ENCODE peak calls at places on chromosomes 5 and 9, in seven cellular contexts. B is mucosa of descending colon, V is AG10803, E is uterus, O is heart right ventricle, R is psoas muscle, N is stomach. T is an unnamed sample.

GRCh38 chr9:78601957-78602565 is 305.1 kb downstream of the PSAT1 start:
- DNase-seq in N (no peak), O (no peak), B (peak), R (no peak), E (no peak), V (peak), T (peak)

GRCh38 chr5:109853362-109853761 is 163.6 kb downstream of the MAN2A1 start:
- DNase-seq in N (no peak), E (no peak), B (no peak), V (peak), O (no peak), R (no peak), T (no peak)

GRCh38 chr9:77678136-77678535 is 30.0 kb upstream of the GNA14 start:
- DNase-seq in O (no peak), N (no peak), B (no peak), V (peak), E (peak), R (no peak), T (no peak)

GRCh38 chr9:70044450-70045307 is 1.0 kb downstream of the MAMDC2 start:
- DNase-seq in E (peak), R (peak), O (peak), V (peak), B (peak), N (peak), T (peak)

GRCh38 chr5:139078345-139078744 is 119.8 kb downstream of the SIL1 start:
- DNase-seq in O (no peak), V (no peak), N (no peak), E (no peak), B (no peak), R (no peak), T (no peak)

GRCh38 chr5:157157492-157157891 is 8.6 kb downstream of the GARIN3 start:
- DNase-seq in O (no peak), B (no peak), E (no peak), R (no peak), V (no peak), N (no peak), T (no peak)

GRCh38 chr9:92444841-92445240 is 20.6 kb upstream of the OMD start:
- DNase-seq in V (no peak), O (no peak), E (no peak), R (no peak), N (no peak), B (no peak), T (no peak)

GRCh38 chr5:66307647-66308257 is 163.7 kb downstream of the SREK1 start:
- DNase-seq in N (no peak), E (no peak), R (no peak), B (peak), V (peak), O (no peak), T (peak)

GRCh38 chr9:79390077-79390673 is 181.6 kb upstream of the TLE4 start:
- DNase-seq in E (no peak), V (peak), N (no peak), O (no peak), B (no peak), R (no peak), T (peak)

GRCh38 chr9:133239533-133240090 is 30.6 kb upstream of the OBP2B start:
- DNase-seq in N (peak), E (no peak), R (no peak), O (no peak), B (no peak), V (no peak), T (no peak)

GRCh38 chr5:133292300-133292699 is 240.5 kb downstream of the HSPA4 start:
- DNase-seq in O (no peak), B (no peak), R (no peak), N (no peak), V (no peak), E (no peak), T (peak)

GRCh38 chr9:87405677-87406544 is 91.8 kb upstream of the DAPK1 start:
- DNase-seq in B (no peak), E (peak), R (peak), O (no peak), N (no peak), V (peak), T (peak)

GRCh38 chr9:77848897-77849296 is 182.7 kb downstream of the GNAQ start:
- DNase-seq in E (peak), R (peak), V (peak), O (peak), B (peak), N (no peak), T (peak)

GRCh38 chr9:106143781-106144180 is 449.4 kb downstream of the TMEM38B start:
- DNase-seq in B (no peak), O (no peak), N (no peak), E (no peak), R (no peak), V (no peak), T (no peak)

GRCh38 chr5:18305288-18305899 is 671.1 kb downstream of the TAF11L14 start:
- DNase-seq in N (no peak), V (peak), R (no peak), O (no peak), B (peak), E (no peak), T (peak)

GRCh38 chr5:114305402-114306207 is 56.3 kb upstream of the KCNN2 start:
- DNase-seq in O (no peak), B (no peak), R (no peak), N (no peak), E (no peak), V (peak), T (peak)

GRCh38 chr9:134871941-134872340 is 8.7 kb upstream of the FCN2 start:
- DNase-seq in E (no peak), B (no peak), O (no peak), V (no peak), N (no peak), R (no peak), T (no peak)

GRCh38 chr9:117258201-117258866 is 156.5 kb downstream of the ASTN2 start:
- DNase-seq in E (no peak), B (no peak), R (no peak), N (no peak), V (no peak), O (no peak), T (no peak)

GRCh38 chr9:21392270-21392669 is 7.1 kb upstream of the IFNA2 start:
- DNase-seq in O (no peak), E (no peak), B (no peak), N (no peak), V (no peak), R (no peak), T (peak)

GRCh38 chr9:131126059-131126426 is 657 bp downstream of the NUP214 start:
- DNase-seq in R (no peak), N (no peak), E (no peak), B (no peak), V (no peak), O (no peak), T (no peak)

GRCh38 chr5:99019812-99020697 is 91.2 kb upstream of the CHD1 start:
- DNase-seq in B (peak), E (no peak), N (no peak), V (peak), R (no peak), O (no peak), T (peak)

GRCh38 chr5:16546712-16547111 is 70.1 kb downstream of the RETREG1 start:
- DNase-seq in B (no peak), O (no peak), E (no peak), R (no peak), N (no peak), V (no peak), T (no peak)

GRCh38 chr9:928363-929042 is 48.0 kb upstream of the DMRT3 start:
- DNase-seq in E (no peak), V (no peak), R (no peak), N (no peak), O (no peak), B (peak), T (peak)

GRCh38 chr5:112529525-112529924 is 110.4 kb upstream of the EPB41L4A start:
- DNase-seq in R (no peak), B (no peak), V (no peak), O (no peak), N (no peak), E (no peak), T (peak)

GRCh38 chr5:68450245-68450852 is 234.8 kb downstream of the PIK3R1 start:
- DNase-seq in N (no peak), O (no peak), R (no peak), B (no peak), V (no peak), E (no peak), T (peak)

GRCh38 chr5:137561572-137561971 is 62.4 kb upstream of the SPOCK1 start:
- DNase-seq in N (no peak), O (no peak), V (no peak), B (no peak), R (no peak), E (no peak), T (peak)

GRCh38 chr5:178104492-178104891 is 8.8 kb upstream of the N4BP3 start:
- DNase-seq in B (peak), E (no peak), R (no peak), O (no peak), N (peak), V (no peak), T (no peak)

GRCh38 chr9:127574089-127574921 is 37.8 kb upstream of the STXBP1 start:
- DNase-seq in V (peak), N (peak), B (peak), O (no peak), E (no peak), R (no peak), T (peak)
- TF ChIP-seq CTCF in V (peak), N (no peak), B (no peak), O (no peak), E (no peak), R (no peak), T (no peak)

GRCh38 chr5:10564838-10565784 is 1.2 kb downstream of the ANKRD33B start:
- DNase-seq in V (no peak), O (peak), R (no peak), E (no peak), B (no peak), N (no peak), T (no peak)

GRCh38 chr5:10559883-10560282 is 4.0 kb upstream of the ANKRD33B start:
- DNase-seq in V (no peak), N (no peak), R (no peak), B (no peak), O (no peak), E (no peak), T (no peak)

GRCh38 chr5:10563940-10564837 is at the start of gene ANKRD33B:
- DNase-seq in O (peak), N (peak), E (peak), B (peak), R (peak), V (peak), T (peak)

GRCh38 chr5:10563132-10563939 is 534 bp upstream of the ANKRD33B start:
- DNase-seq in V (no peak), R (peak), N (no peak), O (peak), B (no peak), E (peak), T (peak)

DNA sequence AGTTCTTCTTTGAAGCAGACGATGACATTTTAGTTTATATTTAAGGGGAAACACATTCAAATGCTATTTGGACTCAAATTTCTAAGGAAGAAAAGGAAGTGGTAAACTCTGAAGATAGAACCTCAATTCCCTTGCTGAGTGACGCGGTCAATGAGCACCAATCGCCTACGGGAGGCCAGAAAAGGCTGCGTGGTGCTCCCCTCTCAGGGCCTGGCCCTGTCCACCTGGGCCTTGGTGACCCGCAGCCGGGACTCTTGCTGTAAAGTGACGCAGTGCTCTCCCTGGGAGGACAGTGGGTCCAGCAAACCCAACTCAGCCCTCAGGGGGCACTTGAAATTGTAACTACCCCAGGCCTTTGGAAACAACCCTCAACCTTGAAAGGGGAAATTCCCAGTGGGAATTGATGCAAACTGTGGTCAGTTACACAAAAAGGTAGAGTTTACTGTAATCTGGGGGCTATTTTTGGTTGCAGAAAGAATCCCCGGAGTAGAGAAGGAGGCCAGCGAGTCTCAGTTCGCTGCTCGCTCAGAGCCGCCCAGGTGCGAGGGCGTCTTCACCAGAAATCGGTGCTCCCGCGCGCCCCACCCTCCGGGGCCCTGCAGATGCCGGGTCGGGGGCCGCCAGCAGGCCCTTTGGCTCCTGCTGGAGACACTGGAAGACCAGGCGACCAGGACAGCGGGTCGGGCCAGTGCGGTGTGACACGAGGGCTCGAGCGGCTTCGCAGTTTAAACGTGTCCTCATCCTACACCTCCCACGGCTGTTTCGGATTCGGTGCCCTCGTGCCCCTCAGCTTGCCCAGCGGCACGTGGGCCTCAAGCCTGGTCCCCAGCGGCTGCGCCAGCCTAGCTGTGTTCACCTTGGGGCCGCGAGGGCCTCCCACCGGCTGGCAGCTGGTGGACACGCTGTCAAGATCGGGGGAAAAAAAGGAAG is 1.4 kb upstream of the ANKRD33B start:
- DNase-seq in N (no peak), E (no peak), O (no peak), R (no peak), B (no peak), V (no peak), T (no peak)
- H3K4me3 ChIP-seq in N (no peak), E (no peak), O (peak), R (no peak), B (no peak), V (peak), T (no peak)

GRCh38 chr9:74742176-74742575 is 145.5 kb downstream of the TRPM6 start:
- DNase-seq in R (no peak), E (no peak), B (no peak), N (no peak), O (no peak), V (no peak), T (no peak)

GRCh38 chr9:74742792-74743389 is 144.8 kb downstream of the TRPM6 start:
- DNase-seq in V (peak), E (no peak), N (no peak), O (no peak), R (no peak), B (peak), T (peak)
- TF ChIP-seq CTCF in V (peak), E (peak), N (peak), O (peak), R (peak), B (no peak), T (peak)

DNA sequence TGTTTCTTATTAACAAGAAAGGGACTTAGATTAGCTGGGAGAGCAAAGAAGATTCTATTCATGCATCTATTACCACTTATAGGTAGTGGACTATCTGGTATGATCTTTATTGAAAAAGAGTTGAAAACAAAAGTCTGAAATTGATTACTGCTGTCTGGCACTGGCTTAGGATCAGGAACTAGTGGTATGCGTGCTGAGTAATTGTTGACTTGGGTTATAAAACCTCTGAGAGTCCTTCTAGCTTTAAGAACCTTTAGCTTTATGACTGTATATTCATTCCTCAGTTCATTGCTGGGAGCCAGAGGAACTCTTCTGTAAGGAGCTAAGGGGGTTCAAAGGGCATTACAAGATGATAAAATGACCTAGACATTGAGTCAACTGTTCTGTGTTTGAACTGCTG is 7.6 kb downstream of the SLC1A1 start:
- DNase-seq in O (no peak), V (peak), R (no peak), B (peak), N (no peak), E (no peak), T (no peak)
- H3K4me3 ChIP-seq in O (no peak), V (no peak), R (no peak), B (no peak), N (no peak), E (no peak), T (no peak)

GRCh38 chr5:71658916-71659661 is 60.0 kb upstream of the CARTPT start:
- DNase-seq in B (no peak), E (no peak), V (peak), R (no peak), O (no peak), N (no peak), T (peak)
- TF ChIP-seq CTCF in B (no peak), E (no peak), V (peak), R (no peak), O (no peak), N (no peak), T (peak)

GRCh38 chr9:127241354-127241753 is 23.2 kb upstream of the GARNL3 start:
- DNase-seq in E (no peak), N (no peak), O (no peak), B (no peak), R (no peak), V (no peak), T (no peak)
- H3K4me3 ChIP-seq in E (no peak), N (no peak), O (no peak), B (no peak), R (no peak), V (no peak), T (no peak)

DNA sequence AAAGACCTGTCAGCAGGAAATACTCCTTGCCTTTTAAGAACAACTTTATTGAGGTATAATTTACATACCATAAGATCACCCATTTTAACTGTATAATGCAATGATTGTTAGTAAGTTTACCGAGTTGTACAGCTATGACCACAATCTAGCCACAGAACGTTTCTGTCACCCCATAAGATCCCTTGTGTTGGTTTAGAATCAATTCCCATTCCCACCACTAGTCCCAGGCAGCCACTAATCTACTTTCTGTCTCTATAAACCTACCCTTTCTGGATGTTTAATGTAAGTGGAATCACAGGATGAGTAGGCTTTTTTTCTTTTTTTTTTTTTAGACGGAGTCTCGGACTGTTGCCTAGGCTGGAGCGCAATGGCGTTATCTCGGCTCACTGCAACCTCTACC is 4.4 kb downstream of the GPR107 start:
- DNase-seq in N (no peak), R (no peak), V (no peak), O (no peak), E (no peak), B (no peak), T (no peak)
- TF ChIP-seq CTCF in N (no peak), R (no peak), V (peak), O (no peak), E (no peak), B (no peak), T (peak)

GRCh38 chr5:151028717-151029116 is 8.3 kb downstream of the GPX3 start:
- DNase-seq in V (no peak), O (no peak), B (no peak), R (peak), E (no peak), N (no peak), T (no peak)
- H3K4me3 ChIP-seq in V (no peak), O (no peak), B (no peak), R (no peak), E (no peak), N (no peak), T (no peak)

DNA sequence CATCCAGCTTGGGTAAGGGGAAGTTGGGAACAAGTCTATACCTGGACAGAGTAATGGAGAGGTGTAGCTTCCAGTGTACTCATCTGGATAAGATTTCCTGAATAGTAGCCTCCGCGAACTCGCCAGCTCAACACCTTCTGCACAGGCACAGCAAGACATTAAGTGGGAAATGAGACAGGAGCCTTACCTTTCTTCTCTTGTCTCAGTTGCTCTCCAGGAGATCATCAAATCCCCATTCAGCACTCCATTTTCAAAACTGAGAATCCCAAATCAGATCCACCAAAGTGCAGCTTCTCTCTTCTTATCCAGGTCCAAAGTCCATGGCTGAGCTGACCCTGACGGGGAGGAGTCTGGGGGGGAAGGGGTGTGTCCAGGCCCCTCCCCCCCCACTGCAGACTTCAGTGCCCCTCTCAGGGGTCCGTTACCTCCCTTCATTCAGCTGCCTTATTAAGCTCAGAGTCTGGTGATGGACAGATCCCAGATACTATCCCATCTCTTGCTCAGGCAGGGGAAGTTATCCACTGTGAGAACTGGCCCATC is 5.9 kb upstream of the MGAT1 start:
- DNase-seq in N (no peak), V (no peak), O (no peak), B (peak), R (no peak), E (no peak), T (peak)
- TF ChIP-seq CTCF in N (no peak), V (no peak), O (no peak), B (no peak), R (no peak), E (no peak), T (no peak)

T was measured in epithelial cell of esophagus.